ENCODE peak calls at places on chromosomes 2 and 18, in four cellular contexts. A, H, W and Z are unnamed samples.
A peak's percentile ranks its signal among the peaks of the same experiment; 100 is the strongest.

GRCh38 chr2:205403244-205403845 is 279.0 kb upstream of the NRP2 start:
- DNase-seq in H (no peak), A (no peak), W (no peak), Z (no peak)

GRCh38 chr2:191410646-191411436 is 165.6 kb downstream of the MYO1B start:
- DNase-seq in H (no peak), W (no peak), A (no peak), Z (no peak)

GRCh38 chr18:57925706-57926105 is 118.3 kb upstream of the NEDD4L start:
- DNase-seq in W (no peak), H (no peak), A (no peak), Z (no peak)

GRCh38 chr2:218708086-218708485 is 2.5 kb upstream of the TTLL4 start:
- DNase-seq in A (no peak), H (peak; percentile 4), W (no peak), Z (no peak)

GRCh38 chr2:55232863-55233657 is 572 bp downstream of the RPS27A start:
- DNase-seq in H (peak; percentile 72), W (peak; percentile 63), A (peak; percentile 64), Z (no peak)

GRCh38 chr18:21112543-21113105 is 1.0 kb upstream of the ROCK1 start:
- DNase-seq in A (no peak), W (no peak), H (no peak), Z (no peak)

GRCh38 chr2:237581751-237582746 is 8.5 kb downstream of the RAB17 start:
- DNase-seq in W (peak; percentile 72), A (peak; percentile 93), H (peak; percentile 90), Z (peak; percentile 86)

GRCh38 chr2:97718051-97718882 is 4.9 kb downstream of the ZAP70 start:
- DNase-seq in W (no peak), A (peak; percentile 56), H (no peak), Z (no peak)

GRCh38 chr2:44246840-44247369 is 28.4 kb upstream of the SLC3A1 start:
- DNase-seq in H (no peak), A (no peak), W (no peak), Z (no peak)

GRCh38 chr2:109279243-109279860 is 150.3 kb downstream of the SH3RF3 start:
- DNase-seq in H (peak; percentile 80), A (peak; percentile 44), W (no peak), Z (no peak)

GRCh38 chr2:222561151-222561550 is 94.7 kb downstream of the FARSB start:
- DNase-seq in H (no peak), A (no peak), W (no peak), Z (no peak)

GRCh38 chr2:26640781-26641564 is at the start of gene CIB4:
- DNase-seq in A (no peak), W (no peak), H (peak; percentile 50), Z (no peak)

GRCh38 chr2:151264157-151264835 is 2.6 kb upstream of the RBM43 start:
- DNase-seq in A (peak; percentile 77), W (no peak), H (no peak), Z (no peak)

GRCh38 chr2:151111599-151112278 is 149.9 kb downstream of the RBM43 start:
- DNase-seq in W (no peak), H (no peak), A (no peak), Z (no peak)

GRCh38 chr2:44351676-44352075 is 9.6 kb downstream of the PREPL start:
- DNase-seq in W (no peak), A (no peak), H (no peak), Z (no peak)

GRCh38 chr2:126723281-126723815 is 67.4 kb downstream of the GYPC start:
- DNase-seq in A (no peak), H (no peak), W (no peak), Z (no peak)

GRCh38 chr2:26482211-26483026 is 4.5 kb upstream of the OTOF start:
- DNase-seq in A (peak; percentile 41), W (no peak), H (no peak), Z (no peak)

GRCh38 chr2:217960351-217960750 is 42.4 kb downstream of the TNS1 start:
- DNase-seq in H (no peak), A (no peak), W (no peak), Z (no peak)

GRCh38 chr2:241141214-241141770 is 8.0 kb downstream of the PASK start:
- DNase-seq in A (no peak), W (no peak), H (no peak), Z (no peak)

GRCh38 chr2:55162284-55163006 is 69.6 kb downstream of the CLHC1 start:
- DNase-seq in H (no peak), A (no peak), W (no peak), Z (no peak)

GRCh38 chr2:181684454-181685149 is 4.3 kb upstream of the NEUROD1 start:
- DNase-seq in H (no peak), W (no peak), A (no peak), Z (no peak)

GRCh38 chr18:28711096-28711495 is 534.2 kb upstream of the CDH2 start:
- DNase-seq in H (no peak), W (no peak), A (no peak), Z (no peak)

GRCh38 chr2:20400787-20401494 is 45.9 kb upstream of the RHOB start:
- DNase-seq in H (peak; percentile 47), A (no peak), W (no peak), Z (no peak)

GRCh38 chr2:98749053-98749450 is 18.1 kb upstream of the MGAT4A start:
- DNase-seq in A (no peak), W (peak; percentile 84), H (peak; percentile 70), Z (no peak)

GRCh38 chr2:10521356-10521755 is 73.2 kb upstream of the ODC1 start:
- DNase-seq in W (no peak), H (no peak), A (no peak), Z (no peak)

GRCh38 chr2:91477731-91478672 is 2786.5 kb downstream of the RPIA start:
- DNase-seq in W (peak; percentile 52), A (peak; percentile 63), H (no peak), Z (no peak)
- H3K4me3 ChIP-seq in W (peak overlapping the region; percentile 66), A (peak overlapping the region; percentile 22), H (no peak overlapping the region), Z (peak overlapping the region; percentile 21)

DNA sequence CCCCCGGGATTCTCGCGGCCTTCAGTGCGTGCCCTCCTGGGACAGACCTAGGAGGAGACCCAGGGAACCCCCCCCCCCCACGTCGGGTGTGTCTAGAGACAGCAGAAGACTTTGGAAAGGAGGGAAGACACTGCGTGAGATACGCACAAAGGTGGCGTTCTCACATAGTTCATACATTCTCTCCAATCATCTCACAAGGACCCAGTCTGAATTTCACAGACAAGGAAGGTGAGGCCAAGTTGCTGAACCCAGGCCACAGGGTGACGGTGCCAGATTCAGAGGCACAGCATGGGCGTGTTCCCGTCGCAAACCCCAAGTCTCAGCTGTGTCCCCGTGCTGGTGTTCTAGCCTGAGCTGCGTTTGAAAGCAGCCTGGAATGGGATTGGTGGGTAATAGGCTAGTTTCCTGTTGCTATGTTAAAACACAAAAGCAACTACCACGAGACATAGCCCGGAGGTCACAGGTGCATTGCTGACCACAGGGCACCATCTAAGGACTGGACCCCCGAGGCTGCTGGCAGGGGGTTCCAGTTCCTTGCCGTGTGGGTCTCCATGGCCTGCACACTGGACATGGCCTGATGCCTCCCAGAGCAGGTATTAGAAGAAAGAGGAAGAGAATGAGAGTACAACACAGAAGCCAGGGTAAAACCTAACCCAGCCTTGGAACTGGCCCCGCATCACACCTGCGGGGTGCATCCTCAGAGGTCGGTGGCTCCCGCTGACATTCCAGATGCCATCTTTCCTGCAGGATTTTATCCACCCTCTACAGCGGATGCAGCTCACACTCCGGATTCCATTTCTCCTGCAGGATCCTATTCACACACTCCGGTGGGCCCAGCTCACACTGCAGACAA is 1.1 kb upstream of the PXDN start:
- DNase-seq in W (no peak), H (peak; percentile 49), A (no peak), Z (no peak)
- H3K4me3 ChIP-seq in W (peak overlapping the region; percentile 79), H (no peak overlapping the region), A (no peak overlapping the region), Z (peak overlapping the region; percentile 52)

DNA sequence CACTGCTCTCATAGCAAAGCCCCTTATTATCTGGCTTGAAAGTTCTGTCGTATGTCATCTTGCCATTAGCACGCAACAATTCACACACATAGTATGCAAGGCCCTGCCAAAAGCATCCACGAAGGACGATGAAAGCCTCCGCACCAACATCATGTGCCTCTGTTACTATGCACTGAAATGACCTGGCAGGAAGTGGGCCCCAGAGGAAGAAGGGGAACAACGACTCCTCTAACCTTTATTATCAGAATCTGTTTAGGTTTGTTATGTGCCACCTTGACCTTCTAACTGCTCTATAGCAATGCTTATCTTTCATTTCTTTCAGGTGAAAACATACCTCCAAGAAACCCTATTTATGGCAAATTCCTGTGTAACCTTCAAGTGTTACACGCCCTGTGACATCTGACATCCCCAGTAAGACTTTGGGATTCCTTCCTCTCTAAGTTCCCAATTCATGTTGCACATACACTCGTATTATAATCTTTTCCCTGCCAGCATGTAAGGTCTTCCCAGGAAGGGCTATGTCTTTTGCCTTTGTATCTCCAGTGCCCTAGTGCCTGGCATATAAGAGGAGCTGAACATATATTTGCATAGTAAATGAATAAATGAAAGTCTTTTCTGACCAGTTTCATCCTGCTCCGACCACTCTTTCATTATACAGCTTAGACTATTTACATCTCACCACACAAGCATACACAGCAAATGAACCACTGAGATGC is 7.0 kb upstream of the NDUFV2 start:
- DNase-seq in W (no peak), A (no peak), H (no peak), Z (no peak)
- H3K4me3 ChIP-seq in W (no peak overlapping the region), A (no peak overlapping the region), H (no peak overlapping the region), Z (no peak overlapping the region)

GRCh38 chr2:131034122-131035051 is 58.9 kb downstream of the FAM168B start:
- DNase-seq in A (peak; percentile 48), W (no peak), H (peak; percentile 66), Z (no peak)

GRCh38 chr2:131036696-131037397 is 56.4 kb downstream of the FAM168B start:
- DNase-seq in A (no peak), W (no peak), H (peak; percentile 46), Z (no peak)

GRCh38 chr2:131035112-131035825 is 58.0 kb downstream of the FAM168B start:
- DNase-seq in H (peak; percentile 52), W (no peak), A (no peak), Z (no peak)

GRCh38 chr2:131036269-131036668 is 57.0 kb downstream of the FAM168B start:
- DNase-seq in A (no peak), W (no peak), H (peak; percentile 31), Z (no peak)

DNA sequence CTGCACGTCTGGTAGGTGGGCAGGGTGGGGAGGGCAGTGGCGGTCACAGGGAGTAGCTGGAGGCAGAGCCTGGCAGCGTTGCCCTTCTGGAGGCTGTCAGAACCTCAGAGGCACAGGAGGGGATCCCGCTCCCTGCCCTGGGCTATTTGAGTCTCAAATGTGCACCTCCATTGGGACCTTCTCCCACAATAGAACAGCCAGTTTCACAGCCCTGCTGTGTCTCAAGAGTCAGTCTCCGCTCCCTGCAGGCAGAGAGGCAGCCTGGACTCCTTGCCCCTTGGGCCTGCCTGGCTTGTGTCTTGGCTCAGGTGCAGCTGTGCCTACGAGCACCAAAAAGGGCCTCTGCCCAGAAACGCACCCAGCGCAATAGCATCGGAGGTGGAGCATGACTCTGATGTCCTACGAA is 57.4 kb downstream of the FAM168B start:
- DNase-seq in H (peak; percentile 64), W (no peak), A (no peak), Z (no peak)
- H3K4me3 ChIP-seq in H (no peak overlapping the region), W (no peak overlapping the region), A (no peak overlapping the region), Z (no peak overlapping the region)

DNA sequence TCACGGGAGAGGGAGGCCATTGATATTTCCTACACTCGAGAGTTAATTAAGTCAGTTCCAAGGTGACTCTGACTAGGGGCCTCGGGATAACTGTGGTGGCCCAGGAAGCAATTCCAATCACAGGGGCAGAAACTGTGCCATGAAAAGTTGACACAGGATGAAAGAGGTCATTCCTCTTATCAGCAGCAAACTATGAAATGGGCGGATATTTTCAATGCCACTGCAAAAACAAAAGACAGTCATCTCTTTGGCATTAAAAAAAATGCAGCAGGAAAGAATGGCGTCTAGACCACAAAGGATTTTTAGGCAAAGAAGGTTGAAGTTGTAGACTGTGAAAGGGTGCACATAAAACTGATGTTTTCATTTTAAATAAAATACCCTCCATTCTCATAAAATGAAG is 50.0 kb downstream of the TGIF1 start:
- DNase-seq in A (no peak), W (no peak), H (no peak), Z (no peak)
- H3K4me3 ChIP-seq in A (no peak overlapping the region), W (no peak overlapping the region), H (no peak overlapping the region), Z (no peak overlapping the region)